ENCODE peak calls at places on chromosomes 16 and 17, in eight cellular contexts. S is IMR-90; X is AG09319; R is fibroblast of mammary gland; F is WTC11; H is PC-3; J is GM12865; E is CD8-positive, alpha-beta T cell. T is an unnamed sample.

GRCh38 chr16:7374614-7375174 is 42.0 kb downstream of the RBFOX1 start:
- DNase-seq in J (no peak), R (no peak), S (no peak), X (no peak), F (no peak), E (no peak), H (no peak), T (no peak)

GRCh38 chr17:48071654-48072053 is 23.5 kb downstream of the NFE2L1 start:
- DNase-seq in J (no peak), E (no peak), H (no peak), X (no peak), S (peak; percentile 36), F (no peak), R (peak; percentile 69), T (no peak)

GRCh38 chr17:82892869-82893565 is 53.2 kb upstream of the ZNF750 start:
- DNase-seq in F (no peak), X (no peak), S (peak; percentile 8), E (peak; percentile 92), J (no peak), R (no peak), H (no peak), T (no peak)

GRCh38 chr17:17835415-17836249 is 1.2 kb downstream of the SREBF1 start:
- DNase-seq in X (no peak), F (no peak), S (no peak), E (no peak), H (no peak), J (no peak), R (no peak), T (no peak)

GRCh38 chr17:42277342-42277712 is 1.1 kb upstream of the STAT5B start:
- DNase-seq in S (no peak), J (no peak), X (no peak), F (no peak), H (no peak), E (no peak), R (no peak), T (no peak)

GRCh38 chr16:87236516-87237115 is 80.6 kb downstream of the C16orf95 start:
- DNase-seq in S (no peak), H (no peak), X (no peak), J (no peak), E (no peak), F (no peak), R (no peak), T (no peak)

GRCh38 chr17:4208228-4208627 is 55.6 kb downstream of the ANKFY1 start:
- DNase-seq in E (no peak), X (no peak), H (no peak), R (peak; percentile 78), J (no peak), F (no peak), S (peak; percentile 28), T (peak; percentile 28)

GRCh38 chr16:71986131-71986530 is 14.1 kb downstream of the PKD1L3 start:
- DNase-seq in R (no peak), J (no peak), E (no peak), S (no peak), F (no peak), H (no peak), X (no peak), T (no peak)

GRCh38 chr17:82213251-82214011 is 789 bp upstream of the CCDC57 start:
- DNase-seq in E (peak; percentile 73), J (no peak), S (peak; percentile 89), X (no peak), R (peak; percentile 92), F (no peak), H (peak; percentile 56), T (peak; percentile 80)

GRCh38 chr16:87062569-87063442 is 254.4 kb downstream of the C16orf95 start:
- DNase-seq in J (peak; percentile 79), E (no peak), R (peak; percentile 69), H (peak; percentile 73), S (peak; percentile 67), X (no peak), F (peak; percentile 82), T (peak; percentile 38)

GRCh38 chr17:81556175-81556691 is 4.1 kb upstream of the FAAP100 start:
- DNase-seq in R (peak; percentile 62), X (no peak), E (no peak), H (peak; percentile 66), S (peak; percentile 60), J (no peak), F (no peak), T (peak; percentile 48)

GRCh38 chr16:8528471-8528870 is 61.8 kb downstream of the TMEM114 start:
- DNase-seq in R (no peak), X (no peak), S (no peak), F (no peak), J (no peak), H (no peak), E (no peak), T (no peak)

GRCh38 chr17:41959336-41960095 is 7.1 kb upstream of the CNP start:
- DNase-seq in S (peak; percentile 66), J (peak; percentile 63), X (peak; percentile 22), R (peak; percentile 69), H (peak; percentile 48), E (no peak), F (peak; percentile 61), T (peak; percentile 54)

DNA sequence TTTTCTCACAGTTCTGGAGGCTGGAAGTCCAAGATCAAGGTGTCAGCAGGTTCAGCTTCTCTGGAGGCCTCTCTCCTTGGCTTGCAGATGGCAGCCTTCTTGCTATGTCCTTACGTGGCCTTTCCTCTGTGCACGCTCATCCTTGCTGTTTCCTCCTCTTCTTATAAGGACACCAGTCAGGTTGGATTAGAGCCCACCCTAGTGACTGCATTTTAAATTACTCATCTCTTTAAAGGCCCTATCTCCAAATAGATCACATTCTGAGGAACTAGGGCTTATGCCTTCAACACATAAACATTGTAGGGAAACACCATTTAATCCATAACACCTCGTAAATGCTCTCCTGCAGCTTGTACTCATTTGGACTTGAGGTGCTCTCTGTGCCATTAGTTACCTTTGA is 36.3 kb downstream of the DHRS7C start:
- DNase-seq in J (no peak), X (no peak), S (no peak), E (no peak), F (no peak), H (peak; percentile 17), R (peak; percentile 16), T (peak; percentile 35)
- TF ChIP-seq CTCF in J (no peak), X (no peak), S (no peak), E (no peak), F (no peak), H (no peak), R (no peak), T (no peak)

DNA sequence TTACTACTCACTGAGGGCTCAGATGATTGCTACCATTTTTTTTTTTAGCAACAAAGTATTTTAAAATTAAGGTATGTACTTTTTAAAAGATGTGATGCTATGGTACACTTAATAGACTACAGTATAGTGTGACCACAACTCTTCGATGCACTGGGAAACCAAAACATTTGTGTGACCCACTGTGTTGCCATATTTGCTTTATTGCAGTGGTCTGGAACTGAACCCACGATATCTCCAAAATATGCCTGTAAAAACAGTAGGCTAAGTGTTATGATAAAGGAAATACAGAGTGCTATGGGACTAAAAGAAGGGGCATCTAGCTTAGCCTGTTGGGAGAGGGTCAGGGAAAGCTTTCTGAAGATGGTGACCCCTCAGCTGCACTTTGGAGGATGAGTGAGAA is 41.6 kb upstream of the HNF1B start:
- DNase-seq in E (no peak), S (peak; percentile 88), X (no peak), H (no peak), R (no peak), J (no peak), F (no peak), T (no peak)
- TF ChIP-seq CTCF in E (no peak), S (no peak), X (no peak), H (no peak), R (no peak), J (no peak), F (no peak), T (no peak)

GRCh38 chr16:66549284-66550131 is at the start of gene TK2:
- DNase-seq in H (peak; percentile 30), J (peak; percentile 47), R (peak; percentile 68), E (peak; percentile 60), X (no peak), F (peak; percentile 72), S (peak; percentile 72), T (peak; percentile 53)
- TF ChIP-seq CTCF in H (peak; percentile 26), J (no peak), R (no peak), E (no peak), X (no peak), F (no peak), S (peak; percentile 31), T (peak; percentile 50)

GRCh38 chr16:56851671-56852400 is 13.2 kb upstream of the SLC12A3 start:
- DNase-seq in R (peak; percentile 29), E (no peak), X (no peak), J (peak; percentile 33), H (no peak), S (peak; percentile 50), F (peak; percentile 40), T (no peak)
- TF ChIP-seq CTCF in R (peak; percentile 49), E (no peak), X (peak; percentile 65), J (peak; percentile 47), H (peak; percentile 49), S (peak; percentile 60), F (no peak), T (peak; percentile 79)

GRCh38 chr17:71759422-71760060 is 361.3 kb upstream of the SOX9 start:
- DNase-seq in J (no peak), F (no peak), H (no peak), R (no peak), X (no peak), S (peak; percentile 32), E (no peak), T (no peak)
- TF ChIP-seq CTCF in J (no peak), F (no peak), H (no peak), R (no peak), X (no peak), S (no peak), E (no peak), T (no peak)

GRCh38 chr16:28165549-28166046 is 46.2 kb downstream of the XPO6 start:
- DNase-seq in H (no peak), J (no peak), X (no peak), S (no peak), R (no peak), E (no peak), F (no peak), T (no peak)
- TF ChIP-seq CTCF in H (no peak), J (no peak), X (no peak), S (no peak), R (no peak), E (no peak), F (no peak), T (no peak)

T was measured in HFFc6.